ENCODE peak calls at places on chromosomes 13 and 19, in seven cellular contexts. H is tibial nerve; V is IMR-90; R is HFFc6; L is CD4-positive, alpha-beta T cell; J is heart right ventricle; S is K562. I is an unnamed sample.

GRCh38 chr19:11721681-11722080 is 17.1 kb downstream of the ZNF823 start:
- DNase-seq in H (no peak), V (no peak), R (no peak), L (no peak), J (no peak), S (no peak), I (no peak)

GRCh38 chr19:29266001-29266400 is 53.0 kb upstream of the UQCRFS1 start:
- DNase-seq in H (no peak), V (no peak), R (no peak), L (no peak), J (no peak), S (no peak), I (no peak)

GRCh38 chr13:113410472-113411201 is 42.7 kb downstream of the ADPRHL1 start:
- DNase-seq in H (no peak), V (peak), R (peak), L (no peak), J (no peak), S (no peak), I (peak)

GRCh38 chr19:17549088-17549740 is 6.2 kb upstream of the COLGALT1 start:
- DNase-seq in H (no peak), V (no peak), R (no peak), L (no peak), J (no peak), S (no peak), I (no peak)

GRCh38 chr13:70255406-70255991 is 147.2 kb upstream of the KLHL1 start:
- DNase-seq in H (no peak), V (no peak), R (no peak), L (no peak), J (no peak), S (no peak), I (no peak)

GRCh38 chr13:99960663-99961440 is 10.7 kb downstream of the ZIC5 start:
- DNase-seq in H (no peak), V (no peak), R (no peak), L (no peak), J (no peak), S (no peak), I (no peak)

GRCh38 chr19:33064778-33065550 is at the start of gene RHPN2:
- DNase-seq in H (peak), V (peak), R (peak), L (no peak), J (peak), S (peak), I (no peak)

GRCh38 chr19:46481947-46482346 is 10.6 kb upstream of the PNMA8A start:
- DNase-seq in H (no peak), V (peak), R (no peak), L (no peak), J (no peak), S (no peak), I (no peak)

GRCh38 chr13:85108356-85108755 is 690.9 kb downstream of the SLITRK6 start:
- DNase-seq in H (no peak), V (no peak), R (no peak), L (no peak), J (no peak), S (no peak), I (no peak)

GRCh38 chr19:8506402-8506957 is 4.0 kb upstream of the PRAM1 start:
- DNase-seq in H (no peak), V (no peak), R (no peak), L (no peak), J (no peak), S (peak), I (no peak)

GRCh38 chr19:7197169-7197759 is 97.0 kb downstream of the INSR start:
- DNase-seq in H (peak), V (peak), R (peak), L (peak), J (peak), S (peak), I (peak)

GRCh38 chr13:24264976-24265375 is 44.4 kb upstream of the C1QTNF9 start:
- DNase-seq in H (no peak), V (no peak), R (no peak), L (peak), J (no peak), S (no peak), I (no peak)

GRCh38 chr19:10551698-10552301 is 8.1 kb downstream of the ATG4D start:
- DNase-seq in H (no peak), V (no peak), R (peak), L (peak), J (no peak), S (no peak), I (no peak)

GRCh38 chr13:66506979-66507378 is 723.2 kb downstream of the PCDH9 start:
- DNase-seq in H (no peak), V (peak), R (no peak), L (no peak), J (no peak), S (no peak), I (no peak)

GRCh38 chr13:109868583-109869311 is 82.4 kb upstream of the IRS2 start:
- DNase-seq in H (no peak), V (peak), R (no peak), L (no peak), J (no peak), S (no peak), I (no peak)

GRCh38 chr13:89066868-89067466 is 1395.8 kb downstream of the SLITRK5 start:
- DNase-seq in H (no peak), V (peak), R (no peak), L (peak), J (no peak), S (no peak), I (no peak)

GRCh38 chr19:42191855-42192254 is 25.6 kb downstream of the DEDD2 start:
- DNase-seq in H (no peak), V (peak), R (peak), L (no peak), J (no peak), S (no peak), I (no peak)

GRCh38 chr13:110915874-110916670 is 1.2 kb upstream of the ANKRD10 start:
- DNase-seq in H (no peak), V (peak), R (peak), L (no peak), J (no peak), S (no peak), I (no peak)

GRCh38 chr13:90709329-90709728 is 638.2 kb upstream of the MIR17HG start:
- DNase-seq in H (no peak), V (no peak), R (no peak), L (no peak), J (no peak), S (no peak), I (no peak)

GRCh38 chr13:63050287-63050686 is 1634.6 kb upstream of the PCDH20 start:
- DNase-seq in H (no peak), V (no peak), R (no peak), L (no peak), J (no peak), S (no peak), I (no peak)

GRCh38 chr13:63044617-63045016 is 1629.0 kb upstream of the PCDH20 start:
- DNase-seq in H (no peak), V (no peak), R (no peak), L (no peak), J (no peak), S (no peak), I (no peak)

DNA sequence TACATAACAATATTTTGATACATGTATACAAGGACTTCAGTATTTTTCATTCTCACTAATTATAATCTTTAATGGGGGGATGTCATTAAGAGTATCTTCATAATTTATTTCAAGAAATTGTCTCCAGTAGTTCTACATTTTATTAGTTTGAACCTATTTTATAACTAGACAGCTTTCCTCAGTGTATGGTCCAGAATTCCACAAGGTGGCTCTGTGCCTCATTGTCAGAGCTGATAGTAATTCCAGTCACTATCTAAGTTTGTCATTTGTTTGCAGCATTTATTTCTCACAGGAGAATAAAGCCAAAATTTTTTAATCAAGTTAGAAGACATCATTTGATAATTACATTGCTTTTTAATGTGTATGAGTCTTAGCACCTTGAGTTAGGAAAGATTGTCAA is 1633.0 kb upstream of the PCDH20 start:
- DNase-seq in H (no peak), V (peak), R (no peak), L (no peak), J (no peak), S (no peak), I (no peak)
- TF ChIP-seq CTCF in H (no peak), V (peak), R (no peak), L (no peak), J (no peak), S (no peak), I (peak)

GRCh38 chr13:45691251-45691650 is 10.9 kb upstream of the CBY2 start:
- DNase-seq in H (no peak), V (no peak), R (no peak), L (no peak), J (no peak), S (no peak), I (no peak)
- TF ChIP-seq CTCF in H (no peak), V (no peak), R (no peak), L (no peak), J (no peak), S (no peak), I (no peak)

GRCh38 chr19:22622901-22623840 is 11.0 kb upstream of the ZNF492 start:
- DNase-seq in H (peak), V (no peak), R (no peak), L (no peak), J (peak), S (no peak), I (no peak)
- TF ChIP-seq CTCF in H (peak), V (no peak), R (no peak), L (no peak), J (peak), S (no peak), I (no peak)

GRCh38 chr19:1447565-1447903 is 2.4 kb upstream of the APC2 start:
- DNase-seq in H (no peak), V (no peak), R (no peak), L (no peak), J (no peak), S (no peak), I (no peak)

GRCh38 chr19:1447944-1448343 is 2.0 kb upstream of the APC2 start:
- DNase-seq in H (no peak), V (no peak), R (no peak), L (no peak), J (no peak), S (no peak), I (no peak)

GRCh38 chr19:1450735-1451669 is 1.1 kb downstream of the APC2 start:
- DNase-seq in H (no peak), V (no peak), R (no peak), L (no peak), J (no peak), S (no peak), I (no peak)

GRCh38 chr19:1451916-1452801 is 2.2 kb downstream of the APC2 start:
- DNase-seq in H (no peak), V (no peak), R (no peak), L (no peak), J (no peak), S (no peak), I (no peak)

DNA sequence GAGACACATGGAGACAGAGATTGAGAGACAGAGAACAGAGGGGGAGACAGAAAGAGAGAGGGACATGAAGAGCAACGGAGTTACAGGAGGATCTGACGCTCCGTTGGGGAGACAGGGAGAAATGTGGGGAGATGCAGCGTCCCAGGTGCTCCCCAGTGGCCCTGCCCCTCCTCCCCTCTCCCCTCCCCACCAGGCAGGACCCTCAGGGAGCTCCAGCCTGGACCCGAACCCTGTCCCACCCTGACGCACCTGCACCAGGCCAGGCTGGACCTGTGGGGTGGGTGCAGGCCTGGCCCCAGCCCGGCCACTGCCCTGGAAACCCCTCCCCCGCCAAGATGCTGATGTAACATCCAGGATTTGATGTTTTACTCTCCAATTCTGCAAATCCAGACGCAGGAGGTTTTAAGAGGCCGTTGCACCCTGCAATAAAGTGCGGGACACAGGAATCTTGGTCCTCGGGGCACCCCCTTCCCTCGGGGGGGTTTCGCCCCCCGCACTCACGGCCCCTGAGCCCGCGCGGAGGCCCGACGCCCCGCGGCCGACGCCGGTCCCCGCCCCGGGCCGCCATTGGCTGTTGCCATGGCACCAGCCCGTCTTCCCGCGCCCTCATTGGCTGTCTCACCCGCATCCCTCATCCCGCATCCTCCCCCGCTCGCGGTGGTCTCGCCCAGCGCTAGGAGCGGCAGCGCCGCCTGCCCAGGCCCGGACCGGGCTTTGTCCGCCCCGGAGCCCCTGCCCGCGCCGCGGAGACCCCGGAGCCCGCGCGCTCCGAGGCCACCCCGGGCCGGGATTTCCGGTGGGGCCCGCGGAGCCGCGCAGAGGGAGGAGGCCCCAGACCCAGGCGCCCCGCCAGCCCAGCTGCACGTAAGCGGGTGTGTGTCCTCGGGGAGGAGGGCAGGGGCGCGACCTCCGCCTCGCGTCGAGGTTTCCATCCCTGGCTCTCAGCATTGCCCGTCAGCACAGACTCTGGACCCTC is at the start of gene APC2:
- DNase-seq in H (no peak), V (peak), R (no peak), L (no peak), J (no peak), S (peak), I (no peak)
- TF ChIP-seq CTCF in H (no peak), V (no peak), R (no peak), L (no peak), J (no peak), S (no peak), I (no peak)

GRCh38 chr19:32022946-32023832 is 322.2 kb upstream of the ZNF507 start:
- DNase-seq in H (no peak), V (no peak), R (no peak), L (no peak), J (no peak), S (no peak), I (no peak)

GRCh38 chr19:32018014-32018413 is 327.4 kb upstream of the ZNF507 start:
- DNase-seq in H (peak), V (no peak), R (no peak), L (no peak), J (no peak), S (no peak), I (peak)

GRCh38 chr19:32022044-32022945 is 323.1 kb upstream of the ZNF507 start:
- DNase-seq in H (no peak), V (no peak), R (no peak), L (no peak), J (no peak), S (no peak), I (peak)

GRCh38 chr19:32017341-32017948 is 328.0 kb upstream of the ZNF507 start:
- DNase-seq in H (no peak), V (no peak), R (no peak), L (no peak), J (no peak), S (no peak), I (no peak)

DNA sequence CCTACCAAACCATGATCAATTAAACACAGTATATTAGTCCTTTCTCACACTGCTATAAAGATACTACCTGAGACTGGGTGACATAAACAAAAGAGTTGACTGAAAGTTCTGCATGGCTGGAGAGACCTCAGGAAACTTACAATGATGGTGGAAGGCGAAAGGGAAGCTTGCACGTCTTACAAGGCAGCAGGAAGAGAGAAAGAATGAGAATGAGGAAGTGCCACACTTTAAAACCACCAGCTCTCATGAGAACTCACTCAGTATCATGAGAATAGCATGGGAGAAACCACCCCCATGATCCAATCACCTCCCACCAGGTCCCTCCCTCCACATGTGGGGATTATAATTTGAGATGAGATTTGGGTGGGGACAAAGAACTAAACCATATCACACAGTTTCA is 324.9 kb upstream of the ZNF507 start:
- DNase-seq in H (no peak), V (no peak), R (no peak), L (no peak), J (no peak), S (no peak), I (no peak)
- TF ChIP-seq CTCF in H (no peak), V (no peak), R (no peak), L (no peak), J (no peak), S (no peak), I (no peak)

I was measured in retinal pigment epithelial cell.